ENCODE peak calls at places on chromosomes 3 and 15, in seven cellular contexts. One of them, this sample, is unnamed.
A peak's percentile ranks its signal among the peaks of the same experiment; 100 is the strongest.

GRCh38 chr15:29724026-29724425 is 98.2 kb downstream of the TJP1 start:
- DNase-seq in caudate nucleus: no peak
- DNase-seq in right cardiac atrium: no peak
- DNase-seq in WERI-Rb-1: peak; percentile 92
- DNase-seq in Peyer's patch: no peak
- DNase-seq in GM12878: no peak
- DNase-seq in iPS DF 6.9: no peak
- DNase-seq in this sample: no peak

GRCh38 chr3:66037986-66038369 is 740 bp downstream of the MAGI1 start:
- DNase-seq in right cardiac atrium: peak; percentile 30
- DNase-seq in iPS DF 6.9: no peak
- DNase-seq in WERI-Rb-1: peak; percentile 16
- DNase-seq in GM12878: no peak
- DNase-seq in caudate nucleus: no peak
- DNase-seq in Peyer's patch: no peak
- DNase-seq in this sample: no peak

GRCh38 chr3:179745109-179745508 is 92.3 kb downstream of the USP13 start:
- DNase-seq in right cardiac atrium: no peak
- DNase-seq in WERI-Rb-1: no peak
- DNase-seq in caudate nucleus: no peak
- DNase-seq in GM12878: no peak
- DNase-seq in Peyer's patch: no peak
- DNase-seq in iPS DF 6.9: no peak
- DNase-seq in this sample: no peak

GRCh38 chr3:112611813-112612515 is 29.0 kb downstream of the CCDC80 start:
- DNase-seq in WERI-Rb-1: no peak
- DNase-seq in Peyer's patch: no peak
- DNase-seq in iPS DF 6.9: no peak
- DNase-seq in caudate nucleus: no peak
- DNase-seq in GM12878: no peak
- DNase-seq in right cardiac atrium: no peak
- DNase-seq in this sample: no peak

GRCh38 chr3:187026321-187026678 is 96.0 kb downstream of the ST6GAL1 start:
- DNase-seq in right cardiac atrium: no peak
- DNase-seq in iPS DF 6.9: no peak
- DNase-seq in GM12878: no peak
- DNase-seq in Peyer's patch: no peak
- DNase-seq in caudate nucleus: no peak
- DNase-seq in WERI-Rb-1: no peak
- DNase-seq in this sample: no peak

GRCh38 chr3:5021571-5022092 is 42.4 kb downstream of the BHLHE40 start:
- DNase-seq in caudate nucleus: no peak
- DNase-seq in iPS DF 6.9: no peak
- DNase-seq in GM12878: no peak
- DNase-seq in Peyer's patch: no peak
- DNase-seq in right cardiac atrium: no peak
- DNase-seq in WERI-Rb-1: no peak
- DNase-seq in this sample: no peak

GRCh38 chr15:36414670-36415069 is 164.8 kb upstream of the CDIN1 start:
- DNase-seq in GM12878: no peak
- DNase-seq in right cardiac atrium: no peak
- DNase-seq in WERI-Rb-1: no peak
- DNase-seq in Peyer's patch: no peak
- DNase-seq in iPS DF 6.9: no peak
- DNase-seq in caudate nucleus: no peak
- DNase-seq in this sample: no peak

GRCh38 chr15:40161693-40162401 is 978 bp downstream of the BUB1B start:
- DNase-seq in caudate nucleus: no peak
- DNase-seq in Peyer's patch: no peak
- DNase-seq in right cardiac atrium: no peak
- DNase-seq in GM12878: no peak
- DNase-seq in iPS DF 6.9: no peak
- DNase-seq in WERI-Rb-1: no peak
- DNase-seq in this sample: no peak

GRCh38 chr15:73910904-73911303 is 15.4 kb upstream of the LOXL1 start:
- DNase-seq in iPS DF 6.9: no peak
- DNase-seq in right cardiac atrium: no peak
- DNase-seq in GM12878: no peak
- DNase-seq in WERI-Rb-1: no peak
- DNase-seq in caudate nucleus: no peak
- DNase-seq in Peyer's patch: no peak
- DNase-seq in this sample: no peak

GRCh38 chr15:62850791-62851291 is 191.7 kb upstream of the TPM1 start:
- DNase-seq in GM12878: no peak
- DNase-seq in iPS DF 6.9: no peak
- DNase-seq in WERI-Rb-1: no peak
- DNase-seq in Peyer's patch: no peak
- DNase-seq in right cardiac atrium: no peak
- DNase-seq in caudate nucleus: no peak
- DNase-seq in this sample: no peak

GRCh38 chr3:71271616-71272015 is 311.9 kb downstream of the FOXP1 start:
- DNase-seq in Peyer's patch: no peak
- DNase-seq in GM12878: no peak
- DNase-seq in right cardiac atrium: no peak
- DNase-seq in WERI-Rb-1: no peak
- DNase-seq in caudate nucleus: no peak
- DNase-seq in iPS DF 6.9: no peak
- DNase-seq in this sample: no peak

GRCh38 chr3:107710851-107711250 is 188.1 kb downstream of the BBX start:
- DNase-seq in Peyer's patch: no peak
- DNase-seq in caudate nucleus: no peak
- DNase-seq in GM12878: no peak
- DNase-seq in WERI-Rb-1: no peak
- DNase-seq in right cardiac atrium: peak; percentile 51
- DNase-seq in iPS DF 6.9: no peak
- DNase-seq in this sample: no peak

GRCh38 chr3:195154111-195154791 is 116.7 kb downstream of the XXYLT1 start:
- DNase-seq in GM12878: no peak
- DNase-seq in iPS DF 6.9: no peak
- DNase-seq in right cardiac atrium: no peak
- DNase-seq in WERI-Rb-1: no peak
- DNase-seq in caudate nucleus: no peak
- DNase-seq in Peyer's patch: no peak
- DNase-seq in this sample: no peak

GRCh38 chr3:14124223-14124614 is 451 bp downstream of the CHCHD4 start:
- DNase-seq in GM12878: peak; percentile 48
- DNase-seq in iPS DF 6.9: no peak
- DNase-seq in right cardiac atrium: peak; percentile 79
- DNase-seq in WERI-Rb-1: peak; percentile 52
- DNase-seq in caudate nucleus: peak; percentile 58
- DNase-seq in Peyer's patch: peak; percentile 89
- DNase-seq in this sample: peak; percentile 74

GRCh38 chr3:16498130-16498890 is 15.2 kb downstream of the RFTN1 start:
- DNase-seq in GM12878: no peak
- DNase-seq in right cardiac atrium: no peak
- DNase-seq in WERI-Rb-1: no peak
- DNase-seq in Peyer's patch: peak; percentile 9
- DNase-seq in iPS DF 6.9: no peak
- DNase-seq in caudate nucleus: no peak
- DNase-seq in this sample: no peak

GRCh38 chr15:89457086-89457485 is 39.3 kb downstream of the RHCG start:
- DNase-seq in right cardiac atrium: no peak
- DNase-seq in caudate nucleus: no peak
- DNase-seq in iPS DF 6.9: no peak
- DNase-seq in GM12878: no peak
- DNase-seq in Peyer's patch: no peak
- DNase-seq in WERI-Rb-1: no peak
- DNase-seq in this sample: no peak

GRCh38 chr3:180911876-180912303 is 580 bp upstream of the FXR1 start:
- DNase-seq in Peyer's patch: no peak
- DNase-seq in GM12878: no peak
- DNase-seq in WERI-Rb-1: no peak
- DNase-seq in caudate nucleus: no peak
- DNase-seq in iPS DF 6.9: no peak
- DNase-seq in right cardiac atrium: no peak
- DNase-seq in this sample: no peak

GRCh38 chr15:79003301-79003700 is 58.5 kb upstream of the CTSH start:
- DNase-seq in WERI-Rb-1: no peak
- DNase-seq in right cardiac atrium: no peak
- DNase-seq in GM12878: no peak
- DNase-seq in Peyer's patch: no peak
- DNase-seq in iPS DF 6.9: no peak
- DNase-seq in caudate nucleus: no peak
- DNase-seq in this sample: no peak

GRCh38 chr3:36893137-36893557 is 51.7 kb downstream of the TRANK1 start:
- DNase-seq in GM12878: no peak
- DNase-seq in iPS DF 6.9: peak; percentile 13
- DNase-seq in WERI-Rb-1: no peak
- DNase-seq in caudate nucleus: no peak
- DNase-seq in Peyer's patch: peak; percentile 73
- DNase-seq in right cardiac atrium: peak; percentile 44
- DNase-seq in this sample: no peak

GRCh38 chr15:93109370-93110105 is 20.5 kb upstream of the RGMA start:
- DNase-seq in iPS DF 6.9: no peak
- DNase-seq in Peyer's patch: no peak
- DNase-seq in WERI-Rb-1: no peak
- DNase-seq in GM12878: no peak
- DNase-seq in right cardiac atrium: no peak
- DNase-seq in caudate nucleus: no peak
- DNase-seq in this sample: no peak

GRCh38 chr15:48856947-48857346 is 21.0 kb upstream of the EID1 start:
- DNase-seq in GM12878: no peak
- DNase-seq in Peyer's patch: no peak
- DNase-seq in caudate nucleus: no peak
- DNase-seq in iPS DF 6.9: no peak
- DNase-seq in right cardiac atrium: no peak
- DNase-seq in WERI-Rb-1: no peak
- DNase-seq in this sample: no peak

DNA sequence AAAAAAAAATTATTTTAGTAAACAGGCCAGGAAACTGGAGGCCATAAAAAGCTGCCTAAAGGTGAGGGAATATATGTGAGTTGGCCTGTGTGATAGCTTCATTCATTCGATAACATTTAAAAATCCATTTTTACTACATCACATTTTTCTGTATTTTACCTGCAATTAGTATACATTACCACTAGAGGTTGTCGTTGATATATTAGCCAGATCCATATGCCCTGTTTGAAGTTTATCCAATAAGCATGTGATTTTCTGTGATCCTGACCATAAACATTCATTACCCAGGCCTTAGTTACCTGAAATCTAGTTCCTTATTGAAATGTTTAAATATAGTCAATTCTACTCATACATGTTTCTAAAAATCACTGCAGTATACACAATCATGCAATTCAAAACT is 71.4 kb downstream of the ARNT2 start:
- DNase-seq in Peyer's patch: no peak
- DNase-seq in WERI-Rb-1: no peak
- DNase-seq in GM12878: no peak
- DNase-seq in caudate nucleus: no peak
- DNase-seq in iPS DF 6.9: no peak
- DNase-seq in right cardiac atrium: no peak
- DNase-seq in this sample: no peak
- H3K27ac ChIP-seq in Peyer's patch: no peak overlapping the region
- H3K27ac ChIP-seq in WERI-Rb-1: no peak overlapping the region
- H3K27ac ChIP-seq in GM12878: no peak overlapping the region
- H3K27ac ChIP-seq in caudate nucleus: no peak overlapping the region
- H3K27ac ChIP-seq in iPS DF 6.9: no peak overlapping the region
- H3K27ac ChIP-seq in right cardiac atrium: no peak overlapping the region
- H3K27ac ChIP-seq in this sample: no peak overlapping the region

GRCh38 chr3:48427630-48427962 is 2.3 kb downstream of the PLXNB1 start:
- DNase-seq in GM12878: no peak
- DNase-seq in WERI-Rb-1: no peak
- DNase-seq in caudate nucleus: no peak
- DNase-seq in iPS DF 6.9: no peak
- DNase-seq in Peyer's patch: no peak
- DNase-seq in right cardiac atrium: no peak
- DNase-seq in this sample: peak; percentile 40
- H3K27ac ChIP-seq in GM12878: no peak overlapping the region
- H3K27ac ChIP-seq in WERI-Rb-1: no peak overlapping the region
- H3K27ac ChIP-seq in caudate nucleus: peak overlapping the region; percentile 99
- H3K27ac ChIP-seq in iPS DF 6.9: no peak overlapping the region
- H3K27ac ChIP-seq in Peyer's patch: peak overlapping the region; percentile 98
- H3K27ac ChIP-seq in right cardiac atrium: peak overlapping the region; percentile 93
- H3K27ac ChIP-seq in this sample: peak overlapping the region; percentile 98

DNA sequence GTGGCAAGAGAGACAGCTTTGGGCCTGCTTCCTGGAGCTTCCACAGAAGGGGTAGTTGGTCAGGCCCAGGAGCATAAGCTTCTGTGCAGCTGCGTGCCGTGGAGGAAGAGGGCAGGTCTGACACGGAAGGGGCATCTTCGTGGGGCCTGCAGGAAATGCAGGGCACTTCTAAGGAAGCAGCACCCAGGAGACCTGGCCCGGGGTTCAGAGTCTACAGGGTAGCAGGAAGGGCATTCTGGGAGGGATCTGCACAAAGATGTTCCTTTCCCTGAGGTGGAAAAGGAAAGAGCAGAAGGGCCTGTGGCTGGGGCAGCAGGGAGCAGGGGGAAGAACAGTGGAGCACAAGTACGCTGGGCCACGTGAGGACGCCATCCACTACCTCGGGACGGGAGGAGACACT is 85.1 kb downstream of the DNAJB8 start:
- DNase-seq in GM12878: no peak
- DNase-seq in WERI-Rb-1: no peak
- DNase-seq in right cardiac atrium: no peak
- DNase-seq in iPS DF 6.9: no peak
- DNase-seq in Peyer's patch: peak; percentile 53
- DNase-seq in caudate nucleus: no peak
- DNase-seq in this sample: no peak
- H3K27ac ChIP-seq in GM12878: no peak overlapping the region
- H3K27ac ChIP-seq in WERI-Rb-1: no peak overlapping the region
- H3K27ac ChIP-seq in right cardiac atrium: peak overlapping the region; percentile 32
- H3K27ac ChIP-seq in iPS DF 6.9: no peak overlapping the region
- H3K27ac ChIP-seq in Peyer's patch: peak overlapping the region; percentile 30
- H3K27ac ChIP-seq in caudate nucleus: no peak overlapping the region
- H3K27ac ChIP-seq in this sample: no peak overlapping the region

DNA sequence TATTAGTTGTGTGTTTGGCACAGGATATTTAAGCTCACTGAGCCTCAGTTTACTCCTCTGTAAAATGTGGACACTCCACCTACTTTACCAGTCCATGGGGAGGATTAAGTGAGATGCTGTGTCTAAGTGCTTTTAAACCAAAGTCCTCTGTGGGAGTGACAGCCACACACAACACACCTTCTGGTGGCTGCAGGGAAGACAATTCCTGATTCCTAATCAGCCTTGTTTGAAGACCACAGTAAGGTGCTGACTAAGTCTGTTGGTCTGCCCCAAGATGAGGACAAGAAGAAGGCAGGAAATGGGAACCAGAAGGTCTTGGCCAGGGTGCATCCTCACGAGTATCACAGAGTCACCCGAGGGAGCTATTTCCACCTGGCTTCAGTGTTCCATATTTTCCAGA is 52.3 kb downstream of the EPHB1 start:
- DNase-seq in iPS DF 6.9: no peak
- DNase-seq in WERI-Rb-1: no peak
- DNase-seq in GM12878: no peak
- DNase-seq in right cardiac atrium: no peak
- DNase-seq in Peyer's patch: no peak
- DNase-seq in caudate nucleus: no peak
- DNase-seq in this sample: no peak
- H3K27ac ChIP-seq in iPS DF 6.9: no peak overlapping the region
- H3K27ac ChIP-seq in WERI-Rb-1: no peak overlapping the region
- H3K27ac ChIP-seq in GM12878: no peak overlapping the region
- H3K27ac ChIP-seq in right cardiac atrium: no peak overlapping the region
- H3K27ac ChIP-seq in Peyer's patch: no peak overlapping the region
- H3K27ac ChIP-seq in caudate nucleus: no peak overlapping the region
- H3K27ac ChIP-seq in this sample: no peak overlapping the region

GRCh38 chr3:12956316-12956660 is 114.9 kb upstream of the RPL32 start:
- DNase-seq in WERI-Rb-1: no peak
- DNase-seq in GM12878: no peak
- DNase-seq in iPS DF 6.9: no peak
- DNase-seq in caudate nucleus: no peak
- DNase-seq in Peyer's patch: no peak
- DNase-seq in right cardiac atrium: no peak
- DNase-seq in this sample: no peak
- H3K27ac ChIP-seq in WERI-Rb-1: no peak overlapping the region
- H3K27ac ChIP-seq in GM12878: no peak overlapping the region
- H3K27ac ChIP-seq in iPS DF 6.9: no peak overlapping the region
- H3K27ac ChIP-seq in caudate nucleus: no peak overlapping the region
- H3K27ac ChIP-seq in Peyer's patch: peak overlapping the region; percentile 25
- H3K27ac ChIP-seq in right cardiac atrium: no peak overlapping the region
- H3K27ac ChIP-seq in this sample: peak overlapping the region; percentile 81